ENCODE peak calls at places on chromosomes 16 and 17, in seven cellular contexts. B is vagina, I is stomach, L is transverse colon, E is sigmoid colon, O is Peyer's patch, J is uterus. U is an unnamed sample. For H3K27me3, the result is how much of the 10 kb centered on the place peaks cover.

GRCh38 chr16:31477220-31478216 is 5.4 kb upstream of the SLC5A2 start:
- DNase-seq in B (no peak), I (peak), L (peak), E (no peak), O (peak), J (no peak), U (peak)

GRCh38 chr17:29176500-29177351 is 3.5 kb downstream of the MYO18A start:
- DNase-seq in B (no peak), I (peak), L (peak), E (peak), O (peak), J (peak), U (peak)

GRCh38 chr16:6206080-6206479 is 1108.5 kb upstream of the EEF2KMT start:
- DNase-seq in B (no peak), I (no peak), L (peak), E (no peak), O (peak), J (no peak), U (no peak)

GRCh38 chr17:31327534-31328526 is 6.4 kb upstream of the EVI2A start:
- DNase-seq in B (no peak), I (no peak), L (no peak), E (no peak), O (no peak), J (no peak), U (no peak)

GRCh38 chr17:47193931-47194481 is 4.9 kb upstream of the CDC27 start:
- DNase-seq in B (no peak), I (no peak), L (no peak), E (no peak), O (no peak), J (no peak), U (no peak)

GRCh38 chr16:84278968-84279367 is 15.7 kb upstream of the WFDC1 start:
- DNase-seq in B (no peak), I (no peak), L (no peak), E (no peak), O (no peak), J (no peak), U (no peak)

GRCh38 chr17:42251115-42251514 is 25.1 kb downstream of the STAT5B start:
- DNase-seq in B (no peak), I (no peak), L (no peak), E (no peak), O (no peak), J (no peak), U (no peak)

GRCh38 chr16:4687416-4687815 is 5.9 kb upstream of the NUDT16L1 start:
- DNase-seq in B (no peak), I (no peak), L (no peak), E (no peak), O (no peak), J (no peak), U (no peak)

GRCh38 chr16:31276600-31276999 is 16.8 kb downstream of the ITGAM start:
- DNase-seq in B (peak), I (no peak), L (no peak), E (no peak), O (no peak), J (no peak), U (no peak)

GRCh38 chr17:5485270-5486205 is at the start of gene DERL2:
- DNase-seq in B (no peak), I (no peak), L (no peak), E (no peak), O (no peak), J (no peak), U (no peak)

GRCh38 chr17:836154-836553 is 54.0 kb downstream of the MRM3 start:
- DNase-seq in B (no peak), I (no peak), L (no peak), E (no peak), O (no peak), J (peak), U (no peak)

GRCh38 chr16:11393366-11393765 is 48.1 kb downstream of the RMI2 start:
- DNase-seq in B (no peak), I (no peak), L (no peak), E (peak), O (no peak), J (no peak), U (no peak)

GRCh38 chr16:30567160-30567990 is 4.1 kb downstream of the ZNF688 start:
- DNase-seq in B (no peak), I (no peak), L (no peak), E (no peak), O (no peak), J (no peak), U (no peak)

GRCh38 chr17:56499799-56500388 is 93.6 kb upstream of the NOG start:
- DNase-seq in B (no peak), I (no peak), L (no peak), E (no peak), O (no peak), J (no peak), U (no peak)

GRCh38 chr17:52395308-52395707 is 236.8 kb upstream of the CA10 start:
- DNase-seq in B (no peak), I (no peak), L (no peak), E (no peak), O (no peak), J (no peak), U (no peak)

GRCh38 chr17:50468120-50469004 is at the start of gene CHAD:
- DNase-seq in B (peak), I (no peak), L (no peak), E (peak), O (no peak), J (no peak), U (no peak)

GRCh38 chr16:65781363-65781762 is 585.1 kb upstream of the CDH5 start:
- DNase-seq in B (peak), I (no peak), L (no peak), E (no peak), O (no peak), J (no peak), U (no peak)

GRCh38 chr17:1931759-1932579 is 93.2 kb downstream of the RTN4RL1 start:
- DNase-seq in B (no peak), I (peak), L (peak), E (peak), O (no peak), J (no peak), U (peak)

GRCh38 chr17:5031365-5032082 is 3.7 kb downstream of the SLC52A1 start:
- DNase-seq in B (no peak), I (peak), L (peak), E (peak), O (peak), J (peak), U (peak)

GRCh38 chr17:74212262-74212912 is 984 bp upstream of the TTYH2 start:
- DNase-seq in B (no peak), I (no peak), L (peak), E (peak), O (no peak), J (peak), U (peak)

GRCh38 chr17:74212913-74213791 is at the start of gene TTYH2:
- DNase-seq in B (no peak), I (peak), L (peak), E (peak), O (peak), J (peak), U (peak)

GRCh38 chr17:74211929-74212261 is 1.5 kb upstream of the TTYH2 start:
- DNase-seq in B (no peak), I (no peak), L (no peak), E (no peak), O (no peak), J (no peak), U (no peak)

GRCh38 chr17:74211141-74211928 is 2.0 kb upstream of the TTYH2 start:
- DNase-seq in B (no peak), I (no peak), L (no peak), E (no peak), O (no peak), J (no peak), U (no peak)

GRCh38 chr17:74210191-74211140 is 2.9 kb upstream of the TTYH2 start:
- DNase-seq in B (no peak), I (peak), L (peak), E (peak), O (peak), J (peak), U (peak)
- TF ChIP-seq POLR2A in B (no peak), I (no peak), L (no peak), E (no peak), O (no peak), J (no peak), U (no peak)

DNA sequence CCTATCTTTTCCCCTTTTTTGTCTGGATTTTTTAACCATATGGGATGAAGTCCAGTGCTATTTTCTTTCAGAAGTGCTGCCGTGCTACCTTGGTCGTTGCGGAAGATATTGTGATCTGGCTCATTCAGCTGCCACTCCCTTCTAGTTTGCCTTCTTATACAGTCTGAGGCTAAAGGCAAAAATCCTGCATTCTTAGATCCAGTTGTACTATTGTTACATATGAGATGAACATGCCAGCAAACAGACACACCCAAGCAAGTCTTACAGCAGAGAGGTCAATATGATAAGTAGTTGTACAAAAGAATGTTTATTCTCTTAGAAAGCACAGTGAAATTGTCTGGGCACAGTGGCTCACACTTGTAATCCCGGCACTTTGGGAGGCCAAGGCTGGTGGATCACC is 108.0 kb upstream of the COX10 start:
- DNase-seq in B (no peak), I (no peak), L (no peak), E (no peak), O (no peak), J (no peak), U (no peak)
- H3K27me3 ChIP-seq in B (under half), I (under half), L (under half), E (under half), O (under half), J (under half), U (under half)

GRCh38 chr16:88790312-88791150 is 5.5 kb upstream of the PIEZO1 start:
- DNase-seq in B (no peak), I (peak), L (peak), E (no peak), O (no peak), J (no peak), U (no peak)
- H3K4me3 ChIP-seq in B (no peak), I (no peak), L (no peak), E (no peak), O (no peak), J (no peak), U (peak)

DNA sequence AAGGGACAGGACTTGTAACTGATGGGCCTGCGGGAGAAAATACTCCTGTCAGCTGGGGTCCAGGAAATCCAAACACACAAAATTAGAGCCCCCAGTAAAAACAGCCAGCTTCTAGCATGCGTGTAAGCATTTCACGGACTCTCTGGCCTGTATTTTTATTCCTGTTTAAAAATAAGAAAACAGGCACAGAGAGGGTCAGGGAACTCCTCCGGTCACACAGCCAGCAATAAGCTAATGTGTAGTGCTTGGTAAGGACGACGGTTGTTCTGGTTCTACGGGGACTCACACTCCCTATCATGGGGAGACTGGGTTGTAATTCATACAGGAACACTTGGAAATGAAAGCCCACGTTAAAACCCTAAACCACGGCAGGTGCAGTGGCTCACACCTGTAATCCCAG is 1.5 kb upstream of the TCF25 start:
- DNase-seq in B (no peak), I (no peak), L (no peak), E (no peak), O (no peak), J (no peak), U (no peak)
- TF ChIP-seq POLR2A in B (no peak), I (no peak), L (no peak), E (no peak), O (no peak), J (no peak), U (no peak)

DNA sequence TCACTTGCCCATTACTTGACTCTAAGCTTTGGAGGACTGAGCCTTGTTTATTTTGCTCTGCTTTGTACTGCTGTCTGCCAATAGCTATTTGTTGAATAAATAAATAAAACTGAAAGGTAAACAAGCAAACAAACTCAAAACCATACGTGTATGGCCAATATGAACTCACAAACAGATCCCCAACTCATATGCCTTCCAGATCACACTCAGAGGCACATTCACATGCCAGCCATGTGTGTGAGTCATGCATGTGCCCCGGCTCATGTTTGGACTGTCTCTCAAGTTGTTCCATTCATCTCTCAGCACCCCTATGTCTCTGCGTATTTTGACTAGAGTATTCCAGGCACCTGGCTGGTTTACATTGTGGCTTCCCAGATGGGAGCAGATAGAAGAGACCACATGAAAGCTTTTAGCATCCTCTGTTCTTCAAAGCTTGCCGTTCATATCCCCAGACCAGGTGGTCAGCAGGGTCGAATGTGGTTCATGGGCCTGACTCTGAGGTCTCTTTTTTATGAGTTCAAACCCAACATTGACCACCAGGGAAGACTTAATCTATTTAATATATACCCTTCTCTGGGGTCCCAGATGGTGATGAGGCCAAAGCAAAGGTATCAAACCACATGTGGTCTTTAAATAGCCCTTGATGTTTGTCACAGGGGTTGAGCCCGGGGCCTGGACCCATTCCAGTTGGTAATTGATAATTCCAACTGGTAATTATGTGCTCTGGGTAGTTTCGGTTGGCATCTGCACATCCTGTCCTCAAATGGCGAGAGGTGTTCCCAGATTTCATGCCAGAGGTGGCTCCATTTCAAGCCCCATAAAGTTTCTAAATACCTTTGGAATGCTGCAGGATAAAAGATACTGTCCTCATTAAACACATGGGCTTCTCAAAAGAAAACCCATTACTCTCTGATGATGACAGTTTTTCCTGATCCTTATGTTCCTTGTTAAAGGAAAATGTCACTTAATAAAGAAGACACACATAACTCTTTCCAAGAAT is 287.3 kb upstream of the MAF start:
- DNase-seq in B (no peak), I (no peak), L (no peak), E (no peak), O (no peak), J (no peak), U (no peak)
- H3K27me3 ChIP-seq in B (under half), I (under half), L (under half), E (under half), O (under half), J (under half), U (under half)

GRCh38 chr17:48603959-48604769 is 622 bp downstream of the HOXB6 start:
- DNase-seq in B (no peak), I (no peak), L (peak), E (no peak), O (peak), J (no peak), U (no peak)
- H3K4me3 ChIP-seq in B (peak), I (peak), L (peak), E (peak), O (peak), J (peak), U (no peak)

DNA sequence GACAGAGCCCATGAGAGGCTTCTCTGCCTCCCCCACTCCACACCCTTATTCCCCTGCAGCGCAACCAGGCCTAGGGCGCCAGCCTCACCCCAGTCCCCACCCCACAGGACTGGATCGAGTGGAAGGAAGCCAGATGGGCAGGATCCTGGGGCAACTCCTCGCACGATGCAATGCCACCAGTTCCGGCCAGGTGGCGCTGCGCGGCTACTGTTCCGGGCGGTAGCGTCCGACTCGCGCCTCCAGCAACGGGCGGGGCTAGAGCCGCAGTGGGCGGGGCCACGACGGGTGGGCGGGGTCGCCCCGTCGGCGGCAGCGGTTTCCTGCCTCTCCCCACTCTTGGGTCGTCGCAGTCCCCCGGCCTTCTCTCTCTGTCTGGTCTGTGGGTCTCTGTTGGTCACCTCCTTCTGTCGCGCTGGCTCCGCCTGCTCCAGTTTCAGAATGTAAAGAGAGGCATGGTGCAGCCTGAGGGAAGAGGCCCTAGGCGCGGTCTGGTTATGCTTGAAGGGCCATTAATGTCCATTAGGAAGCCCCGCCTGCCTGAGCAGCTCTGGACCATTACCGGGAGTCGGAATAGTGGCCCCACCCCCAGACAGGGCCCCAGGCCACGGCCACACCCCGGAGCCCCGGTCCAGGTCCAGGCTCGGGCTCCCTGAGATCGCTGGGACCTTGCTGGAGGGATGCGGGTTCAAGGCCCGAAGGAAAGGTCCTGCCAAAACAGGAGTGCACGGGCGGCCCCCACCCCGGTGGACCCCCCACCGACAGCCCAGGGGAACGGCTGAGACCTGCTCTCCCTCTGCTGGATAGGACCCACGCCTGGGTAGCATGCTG is 3.4 kb upstream of the NHERF2 start:
- DNase-seq in B (no peak), I (peak), L (peak), E (peak), O (peak), J (peak), U (peak)
- TF ChIP-seq POLR2A in B (no peak), I (no peak), L (peak), E (no peak), O (peak), J (peak), U (peak)

U was measured in heart left ventricle.